ENCODE peak calls at places on chromosomes 6 and 20, in eight cellular contexts. H is AG09309, L is GM23338, M is kidney, X is right atrium auricular region, B is neuronal stem cell, Y is NT2/D1, E is pancreas. G is an unnamed sample.

GRCh38 chr20:51354769-51355319 is 187.7 kb downstream of the NFATC2 start:
- DNase-seq in H (no peak), L (no peak), M (peak), X (no peak), B (no peak), Y (no peak), E (no peak), G (no peak)

GRCh38 chr6:89830385-89830809 is 717 bp downstream of the CASP8AP2 start:
- DNase-seq in H (no peak), L (no peak), M (no peak), X (no peak), B (no peak), Y (no peak), E (no peak), G (no peak)

GRCh38 chr6:47631248-47632196 is 66.9 kb upstream of the ADGRF4 start:
- DNase-seq in H (no peak), L (peak), M (no peak), X (no peak), B (peak), Y (no peak), E (no peak), G (no peak)

GRCh38 chr6:7161845-7162244 is 54.1 kb downstream of the RREB1 start:
- DNase-seq in H (no peak), L (no peak), M (no peak), X (no peak), B (no peak), Y (no peak), E (no peak), G (no peak)

GRCh38 chr6:31568537-31568961 is 3.5 kb upstream of the LTA start:
- DNase-seq in H (no peak), L (no peak), M (peak), X (no peak), B (no peak), Y (no peak), E (no peak), G (no peak)

GRCh38 chr6:20259316-20260049 is 47.2 kb upstream of the MBOAT1 start:
- DNase-seq in H (no peak), L (no peak), M (no peak), X (no peak), B (no peak), Y (no peak), E (no peak), G (no peak)

GRCh38 chr6:27608916-27609883 is 136.3 kb upstream of the ZNF184 start:
- DNase-seq in H (no peak), L (peak), M (no peak), X (no peak), B (no peak), Y (no peak), E (no peak), G (no peak)

GRCh38 chr6:168041928-168042327 is 37.1 kb downstream of the FRMD1 start:
- DNase-seq in H (no peak), L (no peak), M (peak), X (no peak), B (no peak), Y (no peak), E (peak), G (no peak)

GRCh38 chr6:11538049-11538798 is 675 bp downstream of the TMEM170B start:
- DNase-seq in H (no peak), L (peak), M (peak), X (no peak), B (peak), Y (no peak), E (peak), G (no peak)

GRCh38 chr6:167996424-167997199 is 859 bp upstream of the KIF25 start:
- DNase-seq in H (no peak), L (peak), M (no peak), X (no peak), B (peak), Y (no peak), E (no peak), G (no peak)

GRCh38 chr6:128225610-128226009 is 294.8 kb downstream of the PTPRK start:
- DNase-seq in H (no peak), L (no peak), M (no peak), X (no peak), B (no peak), Y (no peak), E (no peak), G (no peak)

GRCh38 chr20:31824125-31824485 is 4.9 kb downstream of the MYLK2 start:
- DNase-seq in H (no peak), L (no peak), M (no peak), X (no peak), B (no peak), Y (no peak), E (peak), G (no peak)

GRCh38 chr6:139540276-139540675 is 165.8 kb upstream of the CITED2 start:
- DNase-seq in H (peak), L (no peak), M (no peak), X (no peak), B (no peak), Y (no peak), E (no peak), G (peak)

GRCh38 chr6:96156425-96156824 is 140.7 kb downstream of the FUT9 start:
- DNase-seq in H (no peak), L (no peak), M (no peak), X (no peak), B (no peak), Y (no peak), E (no peak), G (no peak)

GRCh38 chr6:107539409-107539808 is 49.5 kb downstream of the SOBP start:
- DNase-seq in H (peak), L (no peak), M (no peak), X (no peak), B (no peak), Y (no peak), E (no peak), G (peak)

GRCh38 chr6:20827798-20828197 is 293.5 kb downstream of the CDKAL1 start:
- DNase-seq in H (peak), L (no peak), M (no peak), X (no peak), B (no peak), Y (no peak), E (no peak), G (peak)

GRCh38 chr20:43448748-43449535 is 8.8 kb upstream of the SRSF6 start:
- DNase-seq in H (no peak), L (peak), M (no peak), X (no peak), B (peak), Y (no peak), E (no peak), G (peak)

GRCh38 chr6:31304683-31305082 is 32.8 kb upstream of the HLA-C start:
- DNase-seq in H (no peak), L (no peak), M (no peak), X (no peak), B (no peak), Y (no peak), E (no peak), G (no peak)

GRCh38 chr6:47759364-47759763 is 22.5 kb upstream of the OPN5 start:
- DNase-seq in H (no peak), L (no peak), M (no peak), X (no peak), B (no peak), Y (no peak), E (no peak), G (no peak)

GRCh38 chr6:26031595-26032386 is 55.4 kb upstream of the HFE start:
- DNase-seq in H (peak), L (peak), M (peak), X (peak), B (peak), Y (peak), E (peak), G (peak)

GRCh38 chr20:60138263-60139127 is 180.3 kb downstream of the CDH26 start:
- DNase-seq in H (peak), L (no peak), M (peak), X (no peak), B (no peak), Y (no peak), E (peak), G (no peak)

GRCh38 chr6:107714104-107714503 is 110.0 kb downstream of the SCML4 start:
- DNase-seq in H (no peak), L (no peak), M (no peak), X (no peak), B (no peak), Y (no peak), E (no peak), G (no peak)

GRCh38 chr6:137489410-137490371 is 4.5 kb downstream of the OLIG3 start:
- DNase-seq in H (no peak), L (peak), M (no peak), X (no peak), B (peak), Y (no peak), E (no peak), G (no peak)

GRCh38 chr6:137486388-137486787 is 7.8 kb downstream of the OLIG3 start:
- DNase-seq in H (no peak), L (peak), M (no peak), X (no peak), B (peak), Y (no peak), E (no peak), G (no peak)

GRCh38 chr6:137487181-137487910 is 6.8 kb downstream of the OLIG3 start:
- DNase-seq in H (no peak), L (peak), M (no peak), X (no peak), B (peak), Y (no peak), E (peak), G (no peak)

GRCh38 chr6:137488736-137489409 is 5.3 kb downstream of the OLIG3 start:
- DNase-seq in H (no peak), L (peak), M (peak), X (no peak), B (peak), Y (no peak), E (peak), G (no peak)

GRCh38 chr6:137487947-137488735 is 6.1 kb downstream of the OLIG3 start:
- DNase-seq in H (no peak), L (peak), M (peak), X (no peak), B (peak), Y (no peak), E (peak), G (no peak)
- H3K4me3 ChIP-seq in H (no peak), L (peak), M (no peak), X (peak), B (no peak), Y (peak), E (no peak), G (no peak)

DNA sequence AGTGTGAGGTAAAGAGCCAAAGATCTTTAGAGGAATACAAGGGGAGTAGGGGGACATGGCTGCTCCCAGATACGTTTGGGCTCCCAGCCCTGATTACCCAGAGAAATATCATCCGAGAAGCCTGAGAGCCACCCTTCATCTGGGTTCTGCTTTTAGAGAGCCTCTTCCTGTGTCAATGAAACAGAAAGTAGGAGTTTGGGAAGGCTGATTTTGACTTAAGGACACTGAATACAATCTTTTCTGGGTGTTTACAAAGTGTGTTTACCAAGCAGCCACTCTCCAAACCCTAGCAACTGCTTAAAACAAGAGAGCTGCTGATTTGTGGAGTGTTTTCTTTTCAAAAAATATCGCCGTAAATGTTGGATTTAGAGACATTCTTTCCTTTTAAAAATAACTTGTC is 12.6 kb downstream of the MAFB start:
- DNase-seq in H (no peak), L (no peak), M (no peak), X (no peak), B (no peak), Y (no peak), E (no peak), G (no peak)
- H3K4me3 ChIP-seq in H (no peak), L (no peak), M (no peak), X (no peak), B (no peak), Y (no peak), E (no peak), G (no peak)

GRCh38 chr6:42450314-42451145 is 1.2 kb downstream of the TRERF1 start:
- DNase-seq in H (no peak), L (peak), M (no peak), X (no peak), B (no peak), Y (no peak), E (no peak), G (no peak)

GRCh38 chr6:42448391-42448790 is 3.3 kb downstream of the TRERF1 start:
- DNase-seq in H (no peak), L (no peak), M (no peak), X (no peak), B (no peak), Y (no peak), E (no peak), G (no peak)

GRCh38 chr6:42451146-42451594 is 556 bp downstream of the TRERF1 start:
- DNase-seq in H (no peak), L (no peak), M (no peak), X (no peak), B (no peak), Y (no peak), E (no peak), G (no peak)

GRCh38 chr6:42449917-42450313 is 1.8 kb downstream of the TRERF1 start:
- DNase-seq in H (no peak), L (peak), M (no peak), X (no peak), B (no peak), Y (no peak), E (no peak), G (no peak)

GRCh38 chr6:42448906-42449659 is 2.6 kb downstream of the TRERF1 start:
- DNase-seq in H (no peak), L (no peak), M (no peak), X (no peak), B (no peak), Y (no peak), E (no peak), G (no peak)
- H3K4me3 ChIP-seq in H (no peak), L (peak), M (peak), X (no peak), B (peak), Y (no peak), E (no peak), G (peak)

DNA sequence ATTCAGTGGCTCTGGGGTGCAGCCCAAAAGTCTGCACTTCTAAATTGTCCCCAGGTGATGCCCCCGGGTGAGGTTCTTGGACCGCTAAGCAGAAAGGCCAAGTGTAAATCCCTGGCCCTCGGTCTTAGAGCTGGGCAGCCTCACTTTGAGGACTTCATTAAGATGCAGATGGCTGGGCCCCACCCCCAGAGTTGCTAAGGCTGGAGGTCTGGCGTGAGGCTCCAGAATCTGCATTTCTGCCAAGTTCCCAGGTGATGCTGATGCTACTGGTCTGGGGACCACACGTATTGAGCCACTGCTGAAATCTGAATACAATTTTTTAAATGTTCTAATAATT is 735 bp upstream of the SLC23A2 start:
- DNase-seq in H (no peak), L (peak), M (peak), X (no peak), B (no peak), Y (peak), E (no peak), G (no peak)
- H3K4me3 ChIP-seq in H (peak), L (peak), M (no peak), X (peak), B (peak), Y (peak), E (peak), G (peak)

GRCh38 chr20:4459081-4459480 is 262.6 kb upstream of the PRND start:
- DNase-seq in H (no peak), L (peak), M (no peak), X (no peak), B (no peak), Y (no peak), E (no peak), G (no peak)

GRCh38 chr20:4455996-4456395 is 265.7 kb upstream of the PRND start:
- DNase-seq in H (no peak), L (no peak), M (no peak), X (no peak), B (no peak), Y (no peak), E (no peak), G (no peak)

GRCh38 chr20:4457566-4458543 is 263.9 kb upstream of the PRND start:
- DNase-seq in H (no peak), L (peak), M (peak), X (no peak), B (peak), Y (peak), E (no peak), G (no peak)

GRCh38 chr20:4453369-4453768 is 268.3 kb upstream of the PRND start:
- DNase-seq in H (no peak), L (no peak), M (no peak), X (no peak), B (no peak), Y (no peak), E (no peak), G (no peak)

DNA sequence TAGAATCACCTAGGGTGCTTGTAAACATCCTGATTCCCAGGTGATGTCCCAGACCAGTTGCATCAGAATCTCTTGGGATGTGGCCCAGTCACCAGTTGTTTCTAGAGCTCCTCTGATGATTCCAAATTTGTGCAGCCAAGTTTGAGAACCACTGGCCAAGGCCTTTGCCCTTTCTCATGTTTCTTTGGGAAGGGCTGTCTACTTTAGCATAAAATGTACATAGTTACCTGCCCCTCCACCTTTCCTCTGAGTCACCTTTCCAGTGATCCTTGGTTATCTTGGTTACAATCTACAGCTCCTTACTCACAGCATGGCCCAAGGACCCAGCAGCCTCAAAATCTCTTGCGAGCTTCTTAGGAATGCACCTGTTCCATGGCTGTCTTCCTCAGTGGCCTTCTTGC is 266.4 kb upstream of the PRND start:
- DNase-seq in H (no peak), L (no peak), M (no peak), X (no peak), B (no peak), Y (no peak), E (no peak), G (no peak)
- H3K4me3 ChIP-seq in H (no peak), L (no peak), M (no peak), X (no peak), B (no peak), Y (no peak), E (no peak), G (no peak)